ENCODE peak calls at places on chromosomes 3 and 15, in nine cellular contexts. One of them, this sample, is unnamed.

GRCh38 chr3:125357032-125357658 is 18.0 kb downstream of the ZNF148 start:
- DNase-seq in tibial artery: peak; percentile 62
- DNase-seq in uterus: peak; percentile 22
- DNase-seq in right atrium auricular region: no peak
- DNase-seq in heart right ventricle: peak; percentile 69
- DNase-seq in body of pancreas: peak; percentile 49
- DNase-seq in HepG2: peak; percentile 58
- DNase-seq in suprapubic skin: no peak
- DNase-seq in small intestine: peak; percentile 27
- DNase-seq in this sample: no peak

GRCh38 chr3:72008226-72008996 is 223.5 kb upstream of the PROK2 start:
- DNase-seq in suprapubic skin: no peak
- DNase-seq in tibial artery: no peak
- DNase-seq in heart right ventricle: no peak
- DNase-seq in uterus: no peak
- DNase-seq in body of pancreas: peak; percentile 31
- DNase-seq in HepG2: no peak
- DNase-seq in small intestine: no peak
- DNase-seq in right atrium auricular region: no peak
- DNase-seq in this sample: no peak

GRCh38 chr3:132800958-132801357 is 78.7 kb upstream of the NPHP3 start:
- DNase-seq in heart right ventricle: no peak
- DNase-seq in body of pancreas: no peak
- DNase-seq in tibial artery: no peak
- DNase-seq in HepG2: no peak
- DNase-seq in small intestine: no peak
- DNase-seq in right atrium auricular region: no peak
- DNase-seq in uterus: no peak
- DNase-seq in suprapubic skin: no peak
- DNase-seq in this sample: no peak

GRCh38 chr15:74188216-74188615 is 14.4 kb downstream of the STRA6 start:
- DNase-seq in tibial artery: no peak
- DNase-seq in HepG2: no peak
- DNase-seq in uterus: no peak
- DNase-seq in right atrium auricular region: no peak
- DNase-seq in heart right ventricle: no peak
- DNase-seq in suprapubic skin: no peak
- DNase-seq in small intestine: no peak
- DNase-seq in body of pancreas: no peak
- DNase-seq in this sample: no peak

GRCh38 chr3:97658670-97659285 is 105.8 kb upstream of the ARL6 start:
- DNase-seq in uterus: no peak
- DNase-seq in small intestine: peak; percentile 22
- DNase-seq in heart right ventricle: no peak
- DNase-seq in tibial artery: no peak
- DNase-seq in right atrium auricular region: no peak
- DNase-seq in suprapubic skin: no peak
- DNase-seq in HepG2: peak; percentile 21
- DNase-seq in body of pancreas: no peak
- DNase-seq in this sample: no peak

GRCh38 chr3:55485208-55485791 is 1.8 kb downstream of the WNT5A start:
- DNase-seq in right atrium auricular region: peak; percentile 79
- DNase-seq in suprapubic skin: no peak
- DNase-seq in body of pancreas: peak; percentile 80
- DNase-seq in HepG2: peak; percentile 24
- DNase-seq in small intestine: peak; percentile 42
- DNase-seq in heart right ventricle: peak; percentile 77
- DNase-seq in tibial artery: no peak
- DNase-seq in uterus: peak; percentile 70
- DNase-seq in this sample: no peak

GRCh38 chr3:52555056-52555455 is 18.7 kb downstream of the UQCC5 start:
- DNase-seq in heart right ventricle: no peak
- DNase-seq in body of pancreas: no peak
- DNase-seq in suprapubic skin: no peak
- DNase-seq in HepG2: no peak
- DNase-seq in right atrium auricular region: no peak
- DNase-seq in small intestine: no peak
- DNase-seq in tibial artery: no peak
- DNase-seq in uterus: no peak
- DNase-seq in this sample: no peak

GRCh38 chr3:12932754-12933153 is 91.4 kb upstream of the RPL32 start:
- DNase-seq in HepG2: no peak
- DNase-seq in suprapubic skin: no peak
- DNase-seq in tibial artery: no peak
- DNase-seq in uterus: no peak
- DNase-seq in small intestine: no peak
- DNase-seq in heart right ventricle: no peak
- DNase-seq in right atrium auricular region: no peak
- DNase-seq in body of pancreas: no peak
- DNase-seq in this sample: no peak

GRCh38 chr3:51799879-51800757 is 21.1 kb upstream of the IQCF6 start:
- DNase-seq in right atrium auricular region: no peak
- DNase-seq in HepG2: peak; percentile 49
- DNase-seq in tibial artery: no peak
- DNase-seq in body of pancreas: peak; percentile 49
- DNase-seq in uterus: no peak
- DNase-seq in suprapubic skin: no peak
- DNase-seq in heart right ventricle: no peak
- DNase-seq in small intestine: peak; percentile 40
- DNase-seq in this sample: no peak

GRCh38 chr15:39788108-39788507 is 5.5 kb upstream of the FSIP1 start:
- DNase-seq in right atrium auricular region: no peak
- DNase-seq in uterus: no peak
- DNase-seq in body of pancreas: no peak
- DNase-seq in HepG2: no peak
- DNase-seq in suprapubic skin: no peak
- DNase-seq in small intestine: no peak
- DNase-seq in heart right ventricle: no peak
- DNase-seq in tibial artery: no peak
- DNase-seq in this sample: no peak

GRCh38 chr3:16064660-16065414 is 109.6 kb upstream of the GALNT15 start:
- DNase-seq in small intestine: no peak
- DNase-seq in right atrium auricular region: peak; percentile 94
- DNase-seq in suprapubic skin: peak; percentile 88
- DNase-seq in body of pancreas: peak; percentile 60
- DNase-seq in HepG2: peak; percentile 12
- DNase-seq in tibial artery: peak; percentile 93
- DNase-seq in heart right ventricle: peak; percentile 65
- DNase-seq in uterus: peak; percentile 80
- DNase-seq in this sample: no peak

GRCh38 chr3:171994646-171995441 is 44.5 kb upstream of the FNDC3B start:
- DNase-seq in uterus: no peak
- DNase-seq in small intestine: no peak
- DNase-seq in suprapubic skin: no peak
- DNase-seq in tibial artery: no peak
- DNase-seq in heart right ventricle: no peak
- DNase-seq in right atrium auricular region: no peak
- DNase-seq in HepG2: peak; percentile 41
- DNase-seq in body of pancreas: no peak
- DNase-seq in this sample: no peak

GRCh38 chr3:94226058-94226457 is 163.2 kb downstream of the NSUN3 start:
- DNase-seq in suprapubic skin: no peak
- DNase-seq in tibial artery: no peak
- DNase-seq in body of pancreas: no peak
- DNase-seq in small intestine: no peak
- DNase-seq in uterus: no peak
- DNase-seq in HepG2: no peak
- DNase-seq in heart right ventricle: no peak
- DNase-seq in right atrium auricular region: no peak
- DNase-seq in this sample: no peak

GRCh38 chr3:194019766-194020165 is 116.2 kb upstream of the HES1 start:
- DNase-seq in tibial artery: no peak
- DNase-seq in right atrium auricular region: no peak
- DNase-seq in heart right ventricle: no peak
- DNase-seq in small intestine: no peak
- DNase-seq in uterus: no peak
- DNase-seq in HepG2: no peak
- DNase-seq in suprapubic skin: no peak
- DNase-seq in body of pancreas: peak; percentile 46
- DNase-seq in this sample: no peak

GRCh38 chr3:156742401-156742800 is 68.0 kb downstream of the TIPARP start:
- DNase-seq in heart right ventricle: no peak
- DNase-seq in tibial artery: no peak
- DNase-seq in uterus: no peak
- DNase-seq in right atrium auricular region: no peak
- DNase-seq in small intestine: no peak
- DNase-seq in HepG2: no peak
- DNase-seq in suprapubic skin: no peak
- DNase-seq in body of pancreas: no peak
- DNase-seq in this sample: no peak

GRCh38 chr3:156747046-156747445 is 72.7 kb downstream of the TIPARP start:
- DNase-seq in body of pancreas: no peak
- DNase-seq in small intestine: no peak
- DNase-seq in suprapubic skin: no peak
- DNase-seq in heart right ventricle: no peak
- DNase-seq in tibial artery: no peak
- DNase-seq in HepG2: no peak
- DNase-seq in right atrium auricular region: no peak
- DNase-seq in uterus: no peak
- DNase-seq in this sample: no peak

GRCh38 chr3:156743859-156744258 is 69.5 kb downstream of the TIPARP start:
- DNase-seq in small intestine: no peak
- DNase-seq in HepG2: no peak
- DNase-seq in right atrium auricular region: no peak
- DNase-seq in uterus: no peak
- DNase-seq in heart right ventricle: no peak
- DNase-seq in body of pancreas: no peak
- DNase-seq in suprapubic skin: no peak
- DNase-seq in tibial artery: no peak
- DNase-seq in this sample: no peak

GRCh38 chr3:156745766-156746165 is 71.4 kb downstream of the TIPARP start:
- DNase-seq in HepG2: no peak
- DNase-seq in tibial artery: no peak
- DNase-seq in small intestine: no peak
- DNase-seq in right atrium auricular region: no peak
- DNase-seq in heart right ventricle: no peak
- DNase-seq in suprapubic skin: no peak
- DNase-seq in body of pancreas: no peak
- DNase-seq in uterus: no peak
- DNase-seq in this sample: no peak

GRCh38 chr3:156744631-156745030 is 70.2 kb downstream of the TIPARP start:
- DNase-seq in small intestine: peak; percentile 40
- DNase-seq in body of pancreas: no peak
- DNase-seq in uterus: no peak
- DNase-seq in HepG2: peak; percentile 13
- DNase-seq in tibial artery: no peak
- DNase-seq in heart right ventricle: no peak
- DNase-seq in suprapubic skin: no peak
- DNase-seq in right atrium auricular region: no peak
- DNase-seq in this sample: no peak
- H3K27ac ChIP-seq in small intestine: no peak overlapping the region
- H3K27ac ChIP-seq in body of pancreas: no peak overlapping the region
- H3K27ac ChIP-seq in uterus: no peak overlapping the region
- H3K27ac ChIP-seq in HepG2: no peak overlapping the region
- H3K27ac ChIP-seq in tibial artery: no peak overlapping the region
- H3K27ac ChIP-seq in heart right ventricle: no peak overlapping the region
- H3K27ac ChIP-seq in suprapubic skin: no peak overlapping the region
- H3K27ac ChIP-seq in right atrium auricular region: no peak overlapping the region
- H3K27ac ChIP-seq in this sample: no peak overlapping the region

DNA sequence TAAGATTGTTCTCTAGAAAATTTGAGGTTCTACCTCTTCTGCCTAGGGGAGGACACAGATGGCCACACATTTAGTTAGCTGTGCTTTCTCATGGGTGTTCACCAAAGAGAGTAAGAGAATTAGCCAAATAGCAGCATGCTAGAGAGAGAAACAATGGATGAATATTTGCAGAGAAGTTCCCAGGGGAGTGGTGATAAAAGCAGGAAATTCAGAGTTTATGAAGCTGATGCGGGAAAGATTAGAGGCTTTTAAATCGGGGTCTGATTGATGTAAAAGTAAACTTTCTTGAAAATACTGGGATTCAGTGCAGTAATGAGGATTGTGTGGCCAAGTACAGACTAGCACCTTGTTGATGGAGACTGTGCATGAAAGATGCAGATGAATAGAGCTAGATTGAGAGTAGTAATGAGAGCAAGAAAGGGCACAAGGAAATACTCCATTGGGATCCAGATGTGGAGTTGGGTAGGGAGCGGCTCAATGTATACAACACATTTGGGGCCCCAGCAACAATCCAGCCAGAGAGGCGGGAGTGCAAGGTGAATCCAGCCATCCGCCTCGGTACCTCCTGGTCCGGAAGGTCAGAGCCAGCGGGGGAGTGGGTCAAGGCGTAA is 8.8 kb downstream of the ISL2 start:
- DNase-seq in small intestine: no peak
- DNase-seq in right atrium auricular region: no peak
- DNase-seq in heart right ventricle: no peak
- DNase-seq in body of pancreas: no peak
- DNase-seq in uterus: no peak
- DNase-seq in suprapubic skin: no peak
- DNase-seq in tibial artery: no peak
- DNase-seq in HepG2: no peak
- DNase-seq in this sample: no peak
- H3K27me3 ChIP-seq in small intestine: peaks cover 30% of the 10 kb centered on the region
- H3K27me3 ChIP-seq in right atrium auricular region: peaks cover 52% of the 10 kb centered on the region
- H3K27me3 ChIP-seq in heart right ventricle: peaks cover 66% of the 10 kb centered on the region
- H3K27me3 ChIP-seq in body of pancreas: peaks cover 9% of the 10 kb centered on the region
- H3K27me3 ChIP-seq in uterus: peaks cover 78% of the 10 kb centered on the region
- H3K27me3 ChIP-seq in suprapubic skin: peaks cover 71% of the 10 kb centered on the region
- H3K27me3 ChIP-seq in tibial artery: peaks cover 25% of the 10 kb centered on the region
- H3K27me3 ChIP-seq in HepG2: no peaks in the 10 kb centered on the region
- H3K27me3 ChIP-seq in this sample: peaks cover 3% of the 10 kb centered on the region

DNA sequence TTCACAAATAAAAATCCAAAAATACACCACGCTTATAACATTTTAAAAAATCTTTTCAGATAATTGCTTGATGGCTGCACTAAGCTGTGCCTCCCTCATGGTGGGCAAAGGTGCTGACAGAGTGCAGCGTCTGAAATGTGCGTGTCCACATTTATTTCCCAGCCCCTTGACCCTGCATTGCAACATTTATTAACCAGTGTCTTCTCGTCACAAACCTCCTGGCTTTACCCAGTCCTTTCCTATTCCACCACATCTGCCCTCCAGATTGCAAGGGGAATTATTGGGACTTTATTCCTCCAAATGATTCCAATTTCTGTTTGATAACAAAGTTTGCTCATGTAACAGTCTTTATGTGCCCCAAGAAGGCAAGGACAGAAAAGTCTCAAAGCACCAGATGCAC is 5.5 kb downstream of the RASGRP1 start:
- DNase-seq in suprapubic skin: no peak
- DNase-seq in small intestine: no peak
- DNase-seq in body of pancreas: no peak
- DNase-seq in HepG2: no peak
- DNase-seq in heart right ventricle: no peak
- DNase-seq in tibial artery: no peak
- DNase-seq in right atrium auricular region: no peak
- DNase-seq in uterus: no peak
- DNase-seq in this sample: no peak
- H3K27ac ChIP-seq in suprapubic skin: no peak overlapping the region
- H3K27ac ChIP-seq in small intestine: no peak overlapping the region
- H3K27ac ChIP-seq in body of pancreas: no peak overlapping the region
- H3K27ac ChIP-seq in HepG2: no peak overlapping the region
- H3K27ac ChIP-seq in heart right ventricle: no peak overlapping the region
- H3K27ac ChIP-seq in tibial artery: no peak overlapping the region
- H3K27ac ChIP-seq in right atrium auricular region: no peak overlapping the region
- H3K27ac ChIP-seq in uterus: no peak overlapping the region
- H3K27ac ChIP-seq in this sample: no peak overlapping the region

DNA sequence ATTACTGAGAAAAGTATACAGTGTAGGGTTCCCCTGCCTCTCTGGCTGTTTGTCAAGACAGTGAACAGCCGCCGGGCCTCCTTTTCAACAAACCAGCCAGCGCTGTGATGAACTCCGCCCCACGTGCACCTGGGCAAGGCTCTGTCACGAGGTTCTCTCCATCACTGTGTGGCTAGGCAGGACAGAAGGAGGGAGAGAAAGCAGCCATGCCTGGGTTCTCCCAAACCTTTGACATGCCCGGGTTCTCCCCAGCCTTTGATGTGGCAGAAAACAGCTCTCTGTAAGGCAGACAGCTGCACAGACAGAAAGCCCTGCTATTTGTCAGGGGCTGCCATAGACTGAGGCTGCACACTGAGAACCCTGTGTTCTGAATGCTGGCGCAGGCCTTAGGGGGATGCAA is 101.4 kb upstream of the TRPM1 start:
- DNase-seq in heart right ventricle: no peak
- DNase-seq in tibial artery: no peak
- DNase-seq in body of pancreas: no peak
- DNase-seq in small intestine: no peak
- DNase-seq in uterus: no peak
- DNase-seq in suprapubic skin: no peak
- DNase-seq in HepG2: no peak
- DNase-seq in right atrium auricular region: no peak
- DNase-seq in this sample: no peak
- H3K27me3 ChIP-seq in heart right ventricle: no peaks in the 10 kb centered on the region
- H3K27me3 ChIP-seq in tibial artery: no peaks in the 10 kb centered on the region
- H3K27me3 ChIP-seq in body of pancreas: no peaks in the 10 kb centered on the region
- H3K27me3 ChIP-seq in small intestine: no peaks in the 10 kb centered on the region
- H3K27me3 ChIP-seq in uterus: no peaks in the 10 kb centered on the region
- H3K27me3 ChIP-seq in suprapubic skin: no peaks in the 10 kb centered on the region
- H3K27me3 ChIP-seq in HepG2: peaks cover 1% of the 10 kb centered on the region
- H3K27me3 ChIP-seq in right atrium auricular region: no peaks in the 10 kb centered on the region
- H3K27me3 ChIP-seq in this sample: no peaks in the 10 kb centered on the region